ENCODE peak calls at places on chromosomes 12 and 14, in eight cellular contexts. One of them, this sample, is unnamed.

GRCh38 chr14:43677581-43677980 is 829.5 kb downstream of the FSCB start:
- DNase-seq in BJ: no peak
- DNase-seq in LoVo: no peak
- DNase-seq in stimulated activated CD4-positive, alpha-beta T cell treated with anti-CD3 and anti-CD28 coated beads, TNF-alpha, amount 100 ng/mL, for 1 hour: no peak
- DNase-seq in HCT116: no peak
- DNase-seq in tibial artery: no peak
- DNase-seq in A549: no peak
- DNase-seq in skeletal muscle cell: no peak
- DNase-seq in this sample: no peak

GRCh38 chr14:95389471-95390011 is 69.8 kb upstream of the CLMN start:
- DNase-seq in skeletal muscle cell: peak
- DNase-seq in A549: no peak
- DNase-seq in HCT116: no peak
- DNase-seq in stimulated activated CD4-positive, alpha-beta T cell treated with anti-CD3 and anti-CD28 coated beads, TNF-alpha, amount 100 ng/mL, for 1 hour: no peak
- DNase-seq in BJ: no peak
- DNase-seq in tibial artery: peak
- DNase-seq in LoVo: no peak
- DNase-seq in this sample: no peak

GRCh38 chr12:53410951-53411350 is 12.7 kb upstream of the AMHR2 start:
- DNase-seq in tibial artery: peak
- DNase-seq in LoVo: no peak
- DNase-seq in skeletal muscle cell: no peak
- DNase-seq in HCT116: no peak
- DNase-seq in BJ: no peak
- DNase-seq in stimulated activated CD4-positive, alpha-beta T cell treated with anti-CD3 and anti-CD28 coated beads, TNF-alpha, amount 100 ng/mL, for 1 hour: no peak
- DNase-seq in A549: no peak
- DNase-seq in this sample: no peak

GRCh38 chr14:73935666-73936065 is 14.2 kb downstream of the FAM161B start:
- DNase-seq in A549: peak
- DNase-seq in BJ: no peak
- DNase-seq in HCT116: no peak
- DNase-seq in LoVo: no peak
- DNase-seq in stimulated activated CD4-positive, alpha-beta T cell treated with anti-CD3 and anti-CD28 coated beads, TNF-alpha, amount 100 ng/mL, for 1 hour: no peak
- DNase-seq in skeletal muscle cell: no peak
- DNase-seq in tibial artery: no peak
- DNase-seq in this sample: no peak

GRCh38 chr12:122111070-122111750 is 32.7 kb downstream of the MLXIP start:
- DNase-seq in LoVo: peak
- DNase-seq in tibial artery: no peak
- DNase-seq in A549: no peak
- DNase-seq in BJ: no peak
- DNase-seq in skeletal muscle cell: no peak
- DNase-seq in stimulated activated CD4-positive, alpha-beta T cell treated with anti-CD3 and anti-CD28 coated beads, TNF-alpha, amount 100 ng/mL, for 1 hour: no peak
- DNase-seq in HCT116: peak
- DNase-seq in this sample: no peak

GRCh38 chr14:74301594-74302159 is 1.1 kb downstream of the ABCD4 start:
- DNase-seq in HCT116: no peak
- DNase-seq in BJ: no peak
- DNase-seq in LoVo: no peak
- DNase-seq in tibial artery: no peak
- DNase-seq in A549: no peak
- DNase-seq in stimulated activated CD4-positive, alpha-beta T cell treated with anti-CD3 and anti-CD28 coated beads, TNF-alpha, amount 100 ng/mL, for 1 hour: no peak
- DNase-seq in skeletal muscle cell: no peak
- DNase-seq in this sample: no peak

GRCh38 chr12:13116259-13116658 is 12.8 kb upstream of the GSG1 start:
- DNase-seq in skeletal muscle cell: no peak
- DNase-seq in HCT116: no peak
- DNase-seq in BJ: no peak
- DNase-seq in A549: no peak
- DNase-seq in tibial artery: no peak
- DNase-seq in LoVo: no peak
- DNase-seq in stimulated activated CD4-positive, alpha-beta T cell treated with anti-CD3 and anti-CD28 coated beads, TNF-alpha, amount 100 ng/mL, for 1 hour: no peak
- DNase-seq in this sample: no peak

GRCh38 chr12:58443273-58443980 is 476.9 kb downstream of the LRIG3 start:
- DNase-seq in A549: no peak
- DNase-seq in BJ: no peak
- DNase-seq in stimulated activated CD4-positive, alpha-beta T cell treated with anti-CD3 and anti-CD28 coated beads, TNF-alpha, amount 100 ng/mL, for 1 hour: no peak
- DNase-seq in tibial artery: no peak
- DNase-seq in LoVo: peak
- DNase-seq in skeletal muscle cell: no peak
- DNase-seq in HCT116: peak
- DNase-seq in this sample: no peak

GRCh38 chr12:88206636-88207035 is 64.5 kb downstream of the TMTC3 start:
- DNase-seq in skeletal muscle cell: peak
- DNase-seq in stimulated activated CD4-positive, alpha-beta T cell treated with anti-CD3 and anti-CD28 coated beads, TNF-alpha, amount 100 ng/mL, for 1 hour: no peak
- DNase-seq in tibial artery: no peak
- DNase-seq in BJ: peak
- DNase-seq in HCT116: no peak
- DNase-seq in LoVo: no peak
- DNase-seq in A549: no peak
- DNase-seq in this sample: peak

GRCh38 chr14:100784523-100785337 is 41.2 kb upstream of the MEG3 start:
- DNase-seq in skeletal muscle cell: no peak
- DNase-seq in A549: no peak
- DNase-seq in LoVo: no peak
- DNase-seq in BJ: no peak
- DNase-seq in stimulated activated CD4-positive, alpha-beta T cell treated with anti-CD3 and anti-CD28 coated beads, TNF-alpha, amount 100 ng/mL, for 1 hour: no peak
- DNase-seq in tibial artery: peak
- DNase-seq in HCT116: no peak
- DNase-seq in this sample: no peak

GRCh38 chr14:22388669-22389625 is 200.1 kb downstream of the DAD1 start:
- DNase-seq in A549: peak
- DNase-seq in stimulated activated CD4-positive, alpha-beta T cell treated with anti-CD3 and anti-CD28 coated beads, TNF-alpha, amount 100 ng/mL, for 1 hour: no peak
- DNase-seq in skeletal muscle cell: no peak
- DNase-seq in LoVo: no peak
- DNase-seq in HCT116: no peak
- DNase-seq in tibial artery: no peak
- DNase-seq in BJ: no peak
- DNase-seq in this sample: no peak

GRCh38 chr12:77940011-77940423 is 109.3 kb downstream of the NAV3 start:
- DNase-seq in LoVo: peak
- DNase-seq in skeletal muscle cell: peak
- DNase-seq in HCT116: peak
- DNase-seq in stimulated activated CD4-positive, alpha-beta T cell treated with anti-CD3 and anti-CD28 coated beads, TNF-alpha, amount 100 ng/mL, for 1 hour: no peak
- DNase-seq in BJ: peak
- DNase-seq in A549: peak
- DNase-seq in tibial artery: no peak
- DNase-seq in this sample: peak

GRCh38 chr12:67509987-67510386 is 138.6 kb upstream of the DYRK2 start:
- DNase-seq in skeletal muscle cell: no peak
- DNase-seq in LoVo: no peak
- DNase-seq in A549: no peak
- DNase-seq in BJ: no peak
- DNase-seq in HCT116: no peak
- DNase-seq in stimulated activated CD4-positive, alpha-beta T cell treated with anti-CD3 and anti-CD28 coated beads, TNF-alpha, amount 100 ng/mL, for 1 hour: no peak
- DNase-seq in tibial artery: no peak
- DNase-seq in this sample: no peak

GRCh38 chr14:26766726-26767125 is 168.9 kb upstream of the NOVA1 start:
- DNase-seq in stimulated activated CD4-positive, alpha-beta T cell treated with anti-CD3 and anti-CD28 coated beads, TNF-alpha, amount 100 ng/mL, for 1 hour: no peak
- DNase-seq in A549: no peak
- DNase-seq in HCT116: no peak
- DNase-seq in skeletal muscle cell: no peak
- DNase-seq in tibial artery: no peak
- DNase-seq in LoVo: no peak
- DNase-seq in BJ: no peak
- DNase-seq in this sample: no peak

GRCh38 chr12:27785882-27786570 is 6.0 kb upstream of the MANSC4 start:
- DNase-seq in A549: no peak
- DNase-seq in BJ: no peak
- DNase-seq in tibial artery: no peak
- DNase-seq in LoVo: no peak
- DNase-seq in skeletal muscle cell: peak
- DNase-seq in HCT116: no peak
- DNase-seq in stimulated activated CD4-positive, alpha-beta T cell treated with anti-CD3 and anti-CD28 coated beads, TNF-alpha, amount 100 ng/mL, for 1 hour: no peak
- DNase-seq in this sample: no peak

GRCh38 chr12:54053625-54054441 is at the start of gene HOXC4:
- DNase-seq in stimulated activated CD4-positive, alpha-beta T cell treated with anti-CD3 and anti-CD28 coated beads, TNF-alpha, amount 100 ng/mL, for 1 hour: no peak
- DNase-seq in tibial artery: no peak
- DNase-seq in HCT116: no peak
- DNase-seq in LoVo: no peak
- DNase-seq in skeletal muscle cell: no peak
- DNase-seq in A549: peak
- DNase-seq in BJ: no peak
- DNase-seq in this sample: no peak

GRCh38 chr14:58297412-58297761 is 968 bp upstream of the ARID4A start:
- DNase-seq in HCT116: no peak
- DNase-seq in BJ: no peak
- DNase-seq in LoVo: no peak
- DNase-seq in skeletal muscle cell: no peak
- DNase-seq in stimulated activated CD4-positive, alpha-beta T cell treated with anti-CD3 and anti-CD28 coated beads, TNF-alpha, amount 100 ng/mL, for 1 hour: no peak
- DNase-seq in tibial artery: no peak
- DNase-seq in A549: peak
- DNase-seq in this sample: peak

GRCh38 chr14:69337984-69338383 is 60.1 kb downstream of the ERH start:
- DNase-seq in tibial artery: no peak
- DNase-seq in LoVo: no peak
- DNase-seq in A549: no peak
- DNase-seq in HCT116: no peak
- DNase-seq in stimulated activated CD4-positive, alpha-beta T cell treated with anti-CD3 and anti-CD28 coated beads, TNF-alpha, amount 100 ng/mL, for 1 hour: no peak
- DNase-seq in skeletal muscle cell: no peak
- DNase-seq in BJ: no peak
- DNase-seq in this sample: no peak

GRCh38 chr14:56004807-56005579 is 113.2 kb upstream of the PELI2 start:
- DNase-seq in LoVo: no peak
- DNase-seq in BJ: peak
- DNase-seq in HCT116: no peak
- DNase-seq in tibial artery: no peak
- DNase-seq in stimulated activated CD4-positive, alpha-beta T cell treated with anti-CD3 and anti-CD28 coated beads, TNF-alpha, amount 100 ng/mL, for 1 hour: no peak
- DNase-seq in A549: peak
- DNase-seq in skeletal muscle cell: peak
- DNase-seq in this sample: peak

GRCh38 chr12:118326971-118327370 is 45.7 kb downstream of the TAOK3 start:
- DNase-seq in LoVo: no peak
- DNase-seq in skeletal muscle cell: no peak
- DNase-seq in BJ: no peak
- DNase-seq in tibial artery: no peak
- DNase-seq in HCT116: no peak
- DNase-seq in A549: no peak
- DNase-seq in stimulated activated CD4-positive, alpha-beta T cell treated with anti-CD3 and anti-CD28 coated beads, TNF-alpha, amount 100 ng/mL, for 1 hour: no peak
- DNase-seq in this sample: no peak

GRCh38 chr12:26058818-26059217 is 66.0 kb downstream of the BHLHE41 start:
- DNase-seq in HCT116: no peak
- DNase-seq in A549: no peak
- DNase-seq in BJ: no peak
- DNase-seq in stimulated activated CD4-positive, alpha-beta T cell treated with anti-CD3 and anti-CD28 coated beads, TNF-alpha, amount 100 ng/mL, for 1 hour: no peak
- DNase-seq in skeletal muscle cell: no peak
- DNase-seq in tibial artery: no peak
- DNase-seq in LoVo: no peak
- DNase-seq in this sample: no peak

GRCh38 chr12:71439613-71440392 is at the start of gene LGR5:
- DNase-seq in A549: no peak
- DNase-seq in stimulated activated CD4-positive, alpha-beta T cell treated with anti-CD3 and anti-CD28 coated beads, TNF-alpha, amount 100 ng/mL, for 1 hour: no peak
- DNase-seq in tibial artery: peak
- DNase-seq in BJ: no peak
- DNase-seq in skeletal muscle cell: no peak
- DNase-seq in HCT116: no peak
- DNase-seq in LoVo: peak
- DNase-seq in this sample: no peak

GRCh38 chr12:15728118-15728598 is 61.0 kb downstream of the EPS8 start:
- DNase-seq in LoVo: peak
- DNase-seq in A549: peak
- DNase-seq in skeletal muscle cell: peak
- DNase-seq in HCT116: peak
- DNase-seq in stimulated activated CD4-positive, alpha-beta T cell treated with anti-CD3 and anti-CD28 coated beads, TNF-alpha, amount 100 ng/mL, for 1 hour: no peak
- DNase-seq in tibial artery: no peak
- DNase-seq in BJ: peak
- DNase-seq in this sample: peak

GRCh38 chr12:113359133-113359938 is 949 bp downstream of the PLBD2 start:
- DNase-seq in A549: no peak
- DNase-seq in LoVo: no peak
- DNase-seq in stimulated activated CD4-positive, alpha-beta T cell treated with anti-CD3 and anti-CD28 coated beads, TNF-alpha, amount 100 ng/mL, for 1 hour: no peak
- DNase-seq in HCT116: no peak
- DNase-seq in BJ: no peak
- DNase-seq in skeletal muscle cell: no peak
- DNase-seq in tibial artery: peak
- DNase-seq in this sample: no peak

GRCh38 chr12:128755565-128755964 is 68.2 kb downstream of the SLC15A4 start:
- DNase-seq in A549: no peak
- DNase-seq in skeletal muscle cell: no peak
- DNase-seq in HCT116: no peak
- DNase-seq in stimulated activated CD4-positive, alpha-beta T cell treated with anti-CD3 and anti-CD28 coated beads, TNF-alpha, amount 100 ng/mL, for 1 hour: no peak
- DNase-seq in tibial artery: no peak
- DNase-seq in BJ: no peak
- DNase-seq in LoVo: no peak
- DNase-seq in this sample: no peak

GRCh38 chr14:100132903-100133510 is 26.4 kb downstream of the DEGS2 start:
- DNase-seq in HCT116: no peak
- DNase-seq in stimulated activated CD4-positive, alpha-beta T cell treated with anti-CD3 and anti-CD28 coated beads, TNF-alpha, amount 100 ng/mL, for 1 hour: no peak
- DNase-seq in LoVo: no peak
- DNase-seq in A549: no peak
- DNase-seq in skeletal muscle cell: no peak
- DNase-seq in tibial artery: no peak
- DNase-seq in BJ: peak
- DNase-seq in this sample: no peak

GRCh38 chr14:105999361-106000028 is 473.1 kb downstream of the TMEM121 start:
- DNase-seq in HCT116: peak
- DNase-seq in tibial artery: no peak
- DNase-seq in skeletal muscle cell: no peak
- DNase-seq in BJ: no peak
- DNase-seq in LoVo: no peak
- DNase-seq in A549: no peak
- DNase-seq in stimulated activated CD4-positive, alpha-beta T cell treated with anti-CD3 and anti-CD28 coated beads, TNF-alpha, amount 100 ng/mL, for 1 hour: no peak
- DNase-seq in this sample: no peak

GRCh38 chr14:99342906-99343305 is 70.9 kb upstream of the BCL11B start:
- DNase-seq in HCT116: no peak
- DNase-seq in tibial artery: no peak
- DNase-seq in skeletal muscle cell: no peak
- DNase-seq in BJ: no peak
- DNase-seq in A549: no peak
- DNase-seq in stimulated activated CD4-positive, alpha-beta T cell treated with anti-CD3 and anti-CD28 coated beads, TNF-alpha, amount 100 ng/mL, for 1 hour: no peak
- DNase-seq in LoVo: no peak
- DNase-seq in this sample: no peak

GRCh38 chr14:62897057-62897456 is 148.2 kb downstream of the KCNH5 start:
- DNase-seq in skeletal muscle cell: no peak
- DNase-seq in tibial artery: no peak
- DNase-seq in LoVo: no peak
- DNase-seq in stimulated activated CD4-positive, alpha-beta T cell treated with anti-CD3 and anti-CD28 coated beads, TNF-alpha, amount 100 ng/mL, for 1 hour: no peak
- DNase-seq in A549: no peak
- DNase-seq in BJ: no peak
- DNase-seq in HCT116: no peak
- DNase-seq in this sample: no peak

GRCh38 chr14:29320261-29320660 is 553.7 kb downstream of the FOXG1 start:
- DNase-seq in tibial artery: no peak
- DNase-seq in LoVo: no peak
- DNase-seq in HCT116: no peak
- DNase-seq in stimulated activated CD4-positive, alpha-beta T cell treated with anti-CD3 and anti-CD28 coated beads, TNF-alpha, amount 100 ng/mL, for 1 hour: no peak
- DNase-seq in BJ: no peak
- DNase-seq in skeletal muscle cell: no peak
- DNase-seq in A549: no peak
- DNase-seq in this sample: no peak

GRCh38 chr12:63480186-63480585 is 188.1 kb downstream of the DPY19L2 start:
- DNase-seq in A549: no peak
- DNase-seq in stimulated activated CD4-positive, alpha-beta T cell treated with anti-CD3 and anti-CD28 coated beads, TNF-alpha, amount 100 ng/mL, for 1 hour: no peak
- DNase-seq in BJ: no peak
- DNase-seq in LoVo: no peak
- DNase-seq in HCT116: no peak
- DNase-seq in tibial artery: no peak
- DNase-seq in skeletal muscle cell: no peak
- DNase-seq in this sample: no peak

GRCh38 chr14:27184371-27184901 is 586.6 kb upstream of the NOVA1 start:
- DNase-seq in A549: no peak
- DNase-seq in HCT116: no peak
- DNase-seq in skeletal muscle cell: peak
- DNase-seq in LoVo: no peak
- DNase-seq in stimulated activated CD4-positive, alpha-beta T cell treated with anti-CD3 and anti-CD28 coated beads, TNF-alpha, amount 100 ng/mL, for 1 hour: no peak
- DNase-seq in BJ: no peak
- DNase-seq in tibial artery: no peak
- DNase-seq in this sample: no peak

GRCh38 chr14:32244404-32244803 is 41.3 kb upstream of the RNU6-8 start:
- DNase-seq in skeletal muscle cell: no peak
- DNase-seq in HCT116: no peak
- DNase-seq in tibial artery: no peak
- DNase-seq in A549: no peak
- DNase-seq in BJ: no peak
- DNase-seq in LoVo: no peak
- DNase-seq in stimulated activated CD4-positive, alpha-beta T cell treated with anti-CD3 and anti-CD28 coated beads, TNF-alpha, amount 100 ng/mL, for 1 hour: no peak
- DNase-seq in this sample: no peak

GRCh38 chr12:69415471-69416275 is 54.5 kb upstream of the FRS2 start:
- DNase-seq in stimulated activated CD4-positive, alpha-beta T cell treated with anti-CD3 and anti-CD28 coated beads, TNF-alpha, amount 100 ng/mL, for 1 hour: no peak
- DNase-seq in A549: peak
- DNase-seq in tibial artery: peak
- DNase-seq in HCT116: peak
- DNase-seq in LoVo: peak
- DNase-seq in BJ: peak
- DNase-seq in skeletal muscle cell: peak
- DNase-seq in this sample: peak

This sample was measured in GM04503.